ENCODE peak calls at places on chromosomes 6 and 20, in nine cellular contexts. One of them, this sample, is unnamed.

GRCh38 chr20:9981834-9982233 is 53.0 kb upstream of the ANKEF1 start:
- DNase-seq in LNCaP clone FGC: peak; percentile 18
- DNase-seq in NCI-H1694 treated with DMSO at 0.1 percent for 48 hours: no peak
- DNase-seq in stimulated activated CD8-positive, alpha-beta memory T cell treated with anti-CD3 and anti-CD28 coated beads, Interleukin-15, amount 100 ng/mL, for 24 hours: no peak
- DNase-seq in activated CD8-positive, alpha-beta memory T cell treated with anti-CD3 and anti-CD28 coated beads for 48 hours: no peak
- DNase-seq in T1000: no peak
- DNase-seq in fibroblast of gingiva: no peak
- DNase-seq in CD8-positive, alpha-beta memory T cell: no peak
- DNase-seq in T-helper 2 cell: no peak
- DNase-seq in this sample: no peak

GRCh38 chr6:142367501-142368018 is 65.8 kb downstream of the ADGRG6 start:
- DNase-seq in LNCaP clone FGC: peak; percentile 64
- DNase-seq in NCI-H1694 treated with DMSO at 0.1 percent for 48 hours: no peak
- DNase-seq in stimulated activated CD8-positive, alpha-beta memory T cell treated with anti-CD3 and anti-CD28 coated beads, Interleukin-15, amount 100 ng/mL, for 24 hours: no peak
- DNase-seq in activated CD8-positive, alpha-beta memory T cell treated with anti-CD3 and anti-CD28 coated beads for 48 hours: no peak
- DNase-seq in T1000: no peak
- DNase-seq in fibroblast of gingiva: peak; percentile 8
- DNase-seq in CD8-positive, alpha-beta memory T cell: no peak
- DNase-seq in T-helper 2 cell: no peak
- DNase-seq in this sample: no peak

GRCh38 chr6:161437851-161438250 is 164.0 kb upstream of the AGPAT4 start:
- DNase-seq in LNCaP clone FGC: no peak
- DNase-seq in NCI-H1694 treated with DMSO at 0.1 percent for 48 hours: no peak
- DNase-seq in stimulated activated CD8-positive, alpha-beta memory T cell treated with anti-CD3 and anti-CD28 coated beads, Interleukin-15, amount 100 ng/mL, for 24 hours: no peak
- DNase-seq in activated CD8-positive, alpha-beta memory T cell treated with anti-CD3 and anti-CD28 coated beads for 48 hours: no peak
- DNase-seq in T1000: no peak
- DNase-seq in fibroblast of gingiva: no peak
- DNase-seq in CD8-positive, alpha-beta memory T cell: no peak
- DNase-seq in T-helper 2 cell: no peak
- DNase-seq in this sample: no peak

GRCh38 chr6:163554663-163555062 is 140.1 kb downstream of the QKI start:
- DNase-seq in LNCaP clone FGC: no peak
- DNase-seq in NCI-H1694 treated with DMSO at 0.1 percent for 48 hours: peak; percentile 5
- DNase-seq in stimulated activated CD8-positive, alpha-beta memory T cell treated with anti-CD3 and anti-CD28 coated beads, Interleukin-15, amount 100 ng/mL, for 24 hours: no peak
- DNase-seq in activated CD8-positive, alpha-beta memory T cell treated with anti-CD3 and anti-CD28 coated beads for 48 hours: no peak
- DNase-seq in T1000: no peak
- DNase-seq in fibroblast of gingiva: peak; percentile 39
- DNase-seq in CD8-positive, alpha-beta memory T cell: peak; percentile 59
- DNase-seq in T-helper 2 cell: peak; percentile 40
- DNase-seq in this sample: peak; percentile 20

GRCh38 chr6:118285791-118286190 is 262.3 kb upstream of the PLN start:
- DNase-seq in LNCaP clone FGC: no peak
- DNase-seq in NCI-H1694 treated with DMSO at 0.1 percent for 48 hours: no peak
- DNase-seq in stimulated activated CD8-positive, alpha-beta memory T cell treated with anti-CD3 and anti-CD28 coated beads, Interleukin-15, amount 100 ng/mL, for 24 hours: no peak
- DNase-seq in activated CD8-positive, alpha-beta memory T cell treated with anti-CD3 and anti-CD28 coated beads for 48 hours: no peak
- DNase-seq in T1000: no peak
- DNase-seq in fibroblast of gingiva: no peak
- DNase-seq in CD8-positive, alpha-beta memory T cell: no peak
- DNase-seq in T-helper 2 cell: no peak
- DNase-seq in this sample: no peak

GRCh38 chr6:30544666-30545272 is 11.5 kb downstream of the GNL1 start:
- DNase-seq in LNCaP clone FGC: no peak
- DNase-seq in NCI-H1694 treated with DMSO at 0.1 percent for 48 hours: peak; percentile 43
- DNase-seq in stimulated activated CD8-positive, alpha-beta memory T cell treated with anti-CD3 and anti-CD28 coated beads, Interleukin-15, amount 100 ng/mL, for 24 hours: no peak
- DNase-seq in activated CD8-positive, alpha-beta memory T cell treated with anti-CD3 and anti-CD28 coated beads for 48 hours: no peak
- DNase-seq in T1000: peak; percentile 5
- DNase-seq in fibroblast of gingiva: peak; percentile 58
- DNase-seq in CD8-positive, alpha-beta memory T cell: no peak
- DNase-seq in T-helper 2 cell: no peak
- DNase-seq in this sample: no peak

GRCh38 chr6:111013144-111013905 is 31.5 kb downstream of the RPF2 start:
- DNase-seq in LNCaP clone FGC: peak; percentile 75
- DNase-seq in NCI-H1694 treated with DMSO at 0.1 percent for 48 hours: peak; percentile 9
- DNase-seq in stimulated activated CD8-positive, alpha-beta memory T cell treated with anti-CD3 and anti-CD28 coated beads, Interleukin-15, amount 100 ng/mL, for 24 hours: no peak
- DNase-seq in activated CD8-positive, alpha-beta memory T cell treated with anti-CD3 and anti-CD28 coated beads for 48 hours: no peak
- DNase-seq in T1000: no peak
- DNase-seq in fibroblast of gingiva: peak; percentile 34
- DNase-seq in CD8-positive, alpha-beta memory T cell: no peak
- DNase-seq in T-helper 2 cell: no peak
- DNase-seq in this sample: no peak

GRCh38 chr6:148831531-148831930 is 84.7 kb downstream of the UST start:
- DNase-seq in LNCaP clone FGC: no peak
- DNase-seq in NCI-H1694 treated with DMSO at 0.1 percent for 48 hours: no peak
- DNase-seq in stimulated activated CD8-positive, alpha-beta memory T cell treated with anti-CD3 and anti-CD28 coated beads, Interleukin-15, amount 100 ng/mL, for 24 hours: no peak
- DNase-seq in activated CD8-positive, alpha-beta memory T cell treated with anti-CD3 and anti-CD28 coated beads for 48 hours: no peak
- DNase-seq in T1000: no peak
- DNase-seq in fibroblast of gingiva: peak; percentile 38
- DNase-seq in CD8-positive, alpha-beta memory T cell: no peak
- DNase-seq in T-helper 2 cell: no peak
- DNase-seq in this sample: no peak

GRCh38 chr20:57856658-57857057 is 146.8 kb upstream of the PMEPA1 start:
- DNase-seq in LNCaP clone FGC: no peak
- DNase-seq in NCI-H1694 treated with DMSO at 0.1 percent for 48 hours: no peak
- DNase-seq in stimulated activated CD8-positive, alpha-beta memory T cell treated with anti-CD3 and anti-CD28 coated beads, Interleukin-15, amount 100 ng/mL, for 24 hours: no peak
- DNase-seq in activated CD8-positive, alpha-beta memory T cell treated with anti-CD3 and anti-CD28 coated beads for 48 hours: no peak
- DNase-seq in T1000: no peak
- DNase-seq in fibroblast of gingiva: no peak
- DNase-seq in CD8-positive, alpha-beta memory T cell: peak; percentile 64
- DNase-seq in T-helper 2 cell: no peak
- DNase-seq in this sample: no peak

GRCh38 chr6:145798530-145798929 is 16.1 kb downstream of the FBXO30 start:
- DNase-seq in LNCaP clone FGC: no peak
- DNase-seq in NCI-H1694 treated with DMSO at 0.1 percent for 48 hours: no peak
- DNase-seq in stimulated activated CD8-positive, alpha-beta memory T cell treated with anti-CD3 and anti-CD28 coated beads, Interleukin-15, amount 100 ng/mL, for 24 hours: no peak
- DNase-seq in activated CD8-positive, alpha-beta memory T cell treated with anti-CD3 and anti-CD28 coated beads for 48 hours: no peak
- DNase-seq in T1000: no peak
- DNase-seq in fibroblast of gingiva: no peak
- DNase-seq in CD8-positive, alpha-beta memory T cell: no peak
- DNase-seq in T-helper 2 cell: no peak
- DNase-seq in this sample: no peak

This sample was measured in stimulated activated naive B cell treated with anti-CD40 and anti-IgM and Interleukin-4, amounts not matched to agents 10 μg/mL and 1 μg/mL and 100 μg/mL, for 72 hours.